ENCODE peak calls at places on chromosomes 4 and X, in nine cellular contexts. One of them, this sample, is unnamed.

GRCh38 chr4:108849611-108850406 is 87.0 kb upstream of the ETNPPL start:
- DNase-seq in kidney: no peak
- DNase-seq in HepG2: no peak
- DNase-seq in foreskin melanocyte: no peak
- DNase-seq in left colon: no peak
- DNase-seq in EH: peak
- DNase-seq in amygdala: no peak
- DNase-seq in hippocampal formation: no peak
- DNase-seq in AG20443: peak
- DNase-seq in this sample: no peak

GRCh38 chrX:51759055-51759454 is 15.8 kb downstream of the GSPT2 start:
- DNase-seq in kidney: no peak
- DNase-seq in HepG2: no peak
- DNase-seq in foreskin melanocyte: no peak
- DNase-seq in left colon: no peak
- DNase-seq in EH: no peak
- DNase-seq in amygdala: peak
- DNase-seq in hippocampal formation: no peak
- DNase-seq in AG20443: no peak
- DNase-seq in this sample: no peak

GRCh38 chr4:65670331-65671031 is at the start of gene EPHA5:
- DNase-seq in kidney: peak
- DNase-seq in HepG2: peak
- DNase-seq in foreskin melanocyte: peak
- DNase-seq in left colon: peak
- DNase-seq in EH: peak
- DNase-seq in amygdala: peak
- DNase-seq in hippocampal formation: peak
- DNase-seq in AG20443: peak
- DNase-seq in this sample: no peak

GRCh38 chrX:40090050-40090804 is 7.5 kb downstream of the BCOR start:
- DNase-seq in kidney: peak
- DNase-seq in HepG2: no peak
- DNase-seq in foreskin melanocyte: no peak
- DNase-seq in left colon: peak
- DNase-seq in EH: peak
- DNase-seq in amygdala: no peak
- DNase-seq in hippocampal formation: no peak
- DNase-seq in AG20443: peak
- DNase-seq in this sample: no peak

GRCh38 chr4:633976-634598 is 8.7 kb downstream of the PDE6B start:
- DNase-seq in kidney: peak
- DNase-seq in HepG2: no peak
- DNase-seq in foreskin melanocyte: no peak
- DNase-seq in left colon: no peak
- DNase-seq in EH: no peak
- DNase-seq in amygdala: no peak
- DNase-seq in hippocampal formation: no peak
- DNase-seq in AG20443: no peak
- DNase-seq in this sample: no peak

GRCh38 chr4:22315643-22316042 is 200.2 kb downstream of the ADGRA3 start:
- DNase-seq in kidney: no peak
- DNase-seq in HepG2: no peak
- DNase-seq in foreskin melanocyte: peak
- DNase-seq in left colon: no peak
- DNase-seq in EH: no peak
- DNase-seq in amygdala: no peak
- DNase-seq in hippocampal formation: no peak
- DNase-seq in AG20443: peak
- DNase-seq in this sample: no peak

GRCh38 chr4:56215138-56215793 is 172.0 kb downstream of the AASDH start:
- DNase-seq in kidney: no peak
- DNase-seq in HepG2: peak
- DNase-seq in foreskin melanocyte: no peak
- DNase-seq in left colon: no peak
- DNase-seq in EH: no peak
- DNase-seq in amygdala: no peak
- DNase-seq in hippocampal formation: no peak
- DNase-seq in AG20443: no peak
- DNase-seq in this sample: no peak

GRCh38 chr4:129641179-129641578 is 545.2 kb downstream of the C4orf33 start:
- DNase-seq in kidney: no peak
- DNase-seq in HepG2: peak
- DNase-seq in foreskin melanocyte: peak
- DNase-seq in left colon: peak
- DNase-seq in EH: peak
- DNase-seq in amygdala: no peak
- DNase-seq in hippocampal formation: peak
- DNase-seq in AG20443: peak
- DNase-seq in this sample: peak

GRCh38 chr4:1793496-1793840 is 375 bp downstream of the FGFR3 start:
- DNase-seq in kidney: no peak
- DNase-seq in HepG2: no peak
- DNase-seq in foreskin melanocyte: no peak
- DNase-seq in left colon: peak
- DNase-seq in EH: peak
- DNase-seq in amygdala: no peak
- DNase-seq in hippocampal formation: no peak
- DNase-seq in AG20443: peak
- DNase-seq in this sample: no peak

GRCh38 chr4:94434505-94434904 is 17.2 kb upstream of the PDLIM5 start:
- DNase-seq in kidney: no peak
- DNase-seq in HepG2: no peak
- DNase-seq in foreskin melanocyte: no peak
- DNase-seq in left colon: no peak
- DNase-seq in EH: no peak
- DNase-seq in amygdala: no peak
- DNase-seq in hippocampal formation: no peak
- DNase-seq in AG20443: no peak
- DNase-seq in this sample: no peak

GRCh38 chr4:5962416-5962815 is 55.8 kb downstream of the C4orf50 start:
- DNase-seq in kidney: no peak
- DNase-seq in HepG2: no peak
- DNase-seq in foreskin melanocyte: no peak
- DNase-seq in left colon: no peak
- DNase-seq in EH: no peak
- DNase-seq in amygdala: no peak
- DNase-seq in hippocampal formation: no peak
- DNase-seq in AG20443: no peak
- DNase-seq in this sample: no peak

This sample was measured in substantia nigra.